ENCODE peak calls at places on chromosomes 16 and 17, in seven cellular contexts. One of them, this sample, is unnamed.
A peak's percentile ranks its signal among the peaks of the same experiment; 100 is the strongest.

GRCh38 chr16:50868577-50868976 is 126.7 kb downstream of the CYLD start:
- DNase-seq in heart right ventricle: no peak
- DNase-seq in stimulated activated CD4-positive, alpha-beta T cell treated with anti-CD3 and anti-CD28 coated beads, Interleukin-4, amount 100 ng/mL, for 48 hours: no peak
- DNase-seq in activated CD8-positive, alpha-beta memory T cell treated with anti-CD3 and anti-CD28 coated beads for 1 hour: no peak
- DNase-seq in fibroblast of mammary gland: no peak
- DNase-seq in dorsolateral prefrontal cortex: no peak
- DNase-seq in neural progenitor cell: no peak
- DNase-seq in this sample: no peak

GRCh38 chr16:19883296-19883951 is 1.2 kb downstream of the GPRC5B start:
- DNase-seq in heart right ventricle: peak; percentile 67
- DNase-seq in stimulated activated CD4-positive, alpha-beta T cell treated with anti-CD3 and anti-CD28 coated beads, Interleukin-4, amount 100 ng/mL, for 48 hours: no peak
- DNase-seq in activated CD8-positive, alpha-beta memory T cell treated with anti-CD3 and anti-CD28 coated beads for 1 hour: no peak
- DNase-seq in fibroblast of mammary gland: no peak
- DNase-seq in dorsolateral prefrontal cortex: peak; percentile 80
- DNase-seq in neural progenitor cell: peak; percentile 80
- DNase-seq in this sample: peak; percentile 35

GRCh38 chr17:11608396-11608795 is 10.1 kb downstream of the DNAH9 start:
- DNase-seq in heart right ventricle: no peak
- DNase-seq in stimulated activated CD4-positive, alpha-beta T cell treated with anti-CD3 and anti-CD28 coated beads, Interleukin-4, amount 100 ng/mL, for 48 hours: no peak
- DNase-seq in activated CD8-positive, alpha-beta memory T cell treated with anti-CD3 and anti-CD28 coated beads for 1 hour: no peak
- DNase-seq in fibroblast of mammary gland: no peak
- DNase-seq in dorsolateral prefrontal cortex: no peak
- DNase-seq in neural progenitor cell: no peak
- DNase-seq in this sample: peak; percentile 66

GRCh38 chr16:10878644-10879498 is 1.9 kb downstream of the CIITA start:
- DNase-seq in heart right ventricle: peak; percentile 50
- DNase-seq in stimulated activated CD4-positive, alpha-beta T cell treated with anti-CD3 and anti-CD28 coated beads, Interleukin-4, amount 100 ng/mL, for 48 hours: no peak
- DNase-seq in activated CD8-positive, alpha-beta memory T cell treated with anti-CD3 and anti-CD28 coated beads for 1 hour: peak; percentile 8
- DNase-seq in fibroblast of mammary gland: no peak
- DNase-seq in dorsolateral prefrontal cortex: peak; percentile 42
- DNase-seq in neural progenitor cell: peak; percentile 24
- DNase-seq in this sample: peak; percentile 61

GRCh38 chr17:15311996-15312395 is 29.4 kb downstream of the TEKT3 start:
- DNase-seq in heart right ventricle: no peak
- DNase-seq in stimulated activated CD4-positive, alpha-beta T cell treated with anti-CD3 and anti-CD28 coated beads, Interleukin-4, amount 100 ng/mL, for 48 hours: no peak
- DNase-seq in activated CD8-positive, alpha-beta memory T cell treated with anti-CD3 and anti-CD28 coated beads for 1 hour: no peak
- DNase-seq in fibroblast of mammary gland: no peak
- DNase-seq in dorsolateral prefrontal cortex: no peak
- DNase-seq in neural progenitor cell: no peak
- DNase-seq in this sample: no peak

GRCh38 chr16:85239239-85239638 is 127.0 kb upstream of the CIBAR2 start:
- DNase-seq in heart right ventricle: no peak
- DNase-seq in stimulated activated CD4-positive, alpha-beta T cell treated with anti-CD3 and anti-CD28 coated beads, Interleukin-4, amount 100 ng/mL, for 48 hours: no peak
- DNase-seq in activated CD8-positive, alpha-beta memory T cell treated with anti-CD3 and anti-CD28 coated beads for 1 hour: no peak
- DNase-seq in fibroblast of mammary gland: no peak
- DNase-seq in dorsolateral prefrontal cortex: no peak
- DNase-seq in neural progenitor cell: no peak
- DNase-seq in this sample: no peak

GRCh38 chr16:86090461-86091170 is 191.7 kb downstream of the IRF8 start:
- DNase-seq in heart right ventricle: no peak
- DNase-seq in stimulated activated CD4-positive, alpha-beta T cell treated with anti-CD3 and anti-CD28 coated beads, Interleukin-4, amount 100 ng/mL, for 48 hours: no peak
- DNase-seq in activated CD8-positive, alpha-beta memory T cell treated with anti-CD3 and anti-CD28 coated beads for 1 hour: no peak
- DNase-seq in fibroblast of mammary gland: no peak
- DNase-seq in dorsolateral prefrontal cortex: peak; percentile 14
- DNase-seq in neural progenitor cell: no peak
- DNase-seq in this sample: peak; percentile 40

GRCh38 chr17:64097196-64097936 is 32.6 kb downstream of the ERN1 start:
- DNase-seq in heart right ventricle: no peak
- DNase-seq in stimulated activated CD4-positive, alpha-beta T cell treated with anti-CD3 and anti-CD28 coated beads, Interleukin-4, amount 100 ng/mL, for 48 hours: no peak
- DNase-seq in activated CD8-positive, alpha-beta memory T cell treated with anti-CD3 and anti-CD28 coated beads for 1 hour: no peak
- DNase-seq in fibroblast of mammary gland: peak; percentile 94
- DNase-seq in dorsolateral prefrontal cortex: no peak
- DNase-seq in neural progenitor cell: no peak
- DNase-seq in this sample: no peak

GRCh38 chr17:6377906-6378305 is 57.0 kb downstream of the AIPL1 start:
- DNase-seq in heart right ventricle: no peak
- DNase-seq in stimulated activated CD4-positive, alpha-beta T cell treated with anti-CD3 and anti-CD28 coated beads, Interleukin-4, amount 100 ng/mL, for 48 hours: no peak
- DNase-seq in activated CD8-positive, alpha-beta memory T cell treated with anti-CD3 and anti-CD28 coated beads for 1 hour: no peak
- DNase-seq in fibroblast of mammary gland: no peak
- DNase-seq in dorsolateral prefrontal cortex: no peak
- DNase-seq in neural progenitor cell: no peak
- DNase-seq in this sample: no peak

GRCh38 chr17:6064855-6065254 is 5.3 kb upstream of the WSCD1 start:
- DNase-seq in heart right ventricle: no peak
- DNase-seq in stimulated activated CD4-positive, alpha-beta T cell treated with anti-CD3 and anti-CD28 coated beads, Interleukin-4, amount 100 ng/mL, for 48 hours: no peak
- DNase-seq in activated CD8-positive, alpha-beta memory T cell treated with anti-CD3 and anti-CD28 coated beads for 1 hour: no peak
- DNase-seq in fibroblast of mammary gland: no peak
- DNase-seq in dorsolateral prefrontal cortex: no peak
- DNase-seq in neural progenitor cell: no peak
- DNase-seq in this sample: no peak

GRCh38 chr17:15908378-15908777 is 36.6 kb upstream of the ADORA2B start:
- DNase-seq in heart right ventricle: no peak
- DNase-seq in stimulated activated CD4-positive, alpha-beta T cell treated with anti-CD3 and anti-CD28 coated beads, Interleukin-4, amount 100 ng/mL, for 48 hours: no peak
- DNase-seq in activated CD8-positive, alpha-beta memory T cell treated with anti-CD3 and anti-CD28 coated beads for 1 hour: no peak
- DNase-seq in fibroblast of mammary gland: no peak
- DNase-seq in dorsolateral prefrontal cortex: no peak
- DNase-seq in neural progenitor cell: no peak
- DNase-seq in this sample: no peak

GRCh38 chr17:82675476-82676245 is 22.8 kb downstream of the RAB40B start:
- DNase-seq in heart right ventricle: no peak
- DNase-seq in stimulated activated CD4-positive, alpha-beta T cell treated with anti-CD3 and anti-CD28 coated beads, Interleukin-4, amount 100 ng/mL, for 48 hours: no peak
- DNase-seq in activated CD8-positive, alpha-beta memory T cell treated with anti-CD3 and anti-CD28 coated beads for 1 hour: no peak
- DNase-seq in fibroblast of mammary gland: no peak
- DNase-seq in dorsolateral prefrontal cortex: no peak
- DNase-seq in neural progenitor cell: no peak
- DNase-seq in this sample: no peak

GRCh38 chr17:45144199-45145034 is 3.9 kb upstream of the HEXIM1 start:
- DNase-seq in heart right ventricle: peak; percentile 73
- DNase-seq in stimulated activated CD4-positive, alpha-beta T cell treated with anti-CD3 and anti-CD28 coated beads, Interleukin-4, amount 100 ng/mL, for 48 hours: peak; percentile 20
- DNase-seq in activated CD8-positive, alpha-beta memory T cell treated with anti-CD3 and anti-CD28 coated beads for 1 hour: no peak
- DNase-seq in fibroblast of mammary gland: no peak
- DNase-seq in dorsolateral prefrontal cortex: no peak
- DNase-seq in neural progenitor cell: peak; percentile 43
- DNase-seq in this sample: peak; percentile 39

GRCh38 chr16:69131167-69131748 is 1.1 kb downstream of the CHTF8 start:
- DNase-seq in heart right ventricle: no peak
- DNase-seq in stimulated activated CD4-positive, alpha-beta T cell treated with anti-CD3 and anti-CD28 coated beads, Interleukin-4, amount 100 ng/mL, for 48 hours: no peak
- DNase-seq in activated CD8-positive, alpha-beta memory T cell treated with anti-CD3 and anti-CD28 coated beads for 1 hour: no peak
- DNase-seq in fibroblast of mammary gland: no peak
- DNase-seq in dorsolateral prefrontal cortex: no peak
- DNase-seq in neural progenitor cell: peak; percentile 67
- DNase-seq in this sample: no peak

GRCh38 chr16:80971814-80972213 is 34.9 kb downstream of the CMC2 start:
- DNase-seq in heart right ventricle: no peak
- DNase-seq in stimulated activated CD4-positive, alpha-beta T cell treated with anti-CD3 and anti-CD28 coated beads, Interleukin-4, amount 100 ng/mL, for 48 hours: no peak
- DNase-seq in activated CD8-positive, alpha-beta memory T cell treated with anti-CD3 and anti-CD28 coated beads for 1 hour: no peak
- DNase-seq in fibroblast of mammary gland: no peak
- DNase-seq in dorsolateral prefrontal cortex: no peak
- DNase-seq in neural progenitor cell: peak; percentile 23
- DNase-seq in this sample: no peak

GRCh38 chr17:31561469-31562412 is 170.3 kb downstream of the RAB11FIP4 start:
- DNase-seq in heart right ventricle: no peak
- DNase-seq in stimulated activated CD4-positive, alpha-beta T cell treated with anti-CD3 and anti-CD28 coated beads, Interleukin-4, amount 100 ng/mL, for 48 hours: no peak
- DNase-seq in activated CD8-positive, alpha-beta memory T cell treated with anti-CD3 and anti-CD28 coated beads for 1 hour: no peak
- DNase-seq in fibroblast of mammary gland: peak; percentile 56
- DNase-seq in dorsolateral prefrontal cortex: no peak
- DNase-seq in neural progenitor cell: no peak
- DNase-seq in this sample: no peak